ENCODE peak calls at places on chromosomes 13 and 19, in six cellular contexts. V, F, G, J, H and P are unnamed samples.

GRCh38 chr13:27775943-27776342 is 16.3 kb upstream of the GSX1 start:
- DNase-seq in V (peak; percentile 58), H (no peak), G (no peak), F (no peak), J (no peak), P (no peak)

GRCh38 chr13:95471960-95472359 is 80.6 kb upstream of the CLDN10 start:
- DNase-seq in G (no peak), H (no peak), V (no peak), J (no peak), F (no peak), P (no peak)

GRCh38 chr13:99526549-99526948 is 25.3 kb downstream of the TM9SF2 start:
- DNase-seq in G (no peak), V (no peak), F (no peak), H (no peak), J (no peak), P (no peak)

GRCh38 chr13:27678306-27679040 is 56.8 kb downstream of the POLR1D start:
- DNase-seq in G (peak; percentile 33), J (no peak), F (no peak), H (no peak), V (peak; percentile 74), P (no peak)

GRCh38 chr19:33050110-33050509 is 14.6 kb downstream of the RHPN2 start:
- DNase-seq in V (no peak), H (no peak), F (no peak), J (no peak), G (no peak), P (no peak)

GRCh38 chr19:34662919-34663318 is 14.0 kb downstream of the SCGB2B2 start:
- DNase-seq in G (peak; percentile 22), H (no peak), V (peak; percentile 36), J (no peak), F (no peak), P (no peak)

GRCh38 chr19:18304194-18304495 is 18.7 kb downstream of the LSM4 start:
- DNase-seq in H (no peak), F (peak; percentile 75), V (no peak), G (no peak), J (no peak), P (no peak)

GRCh38 chr13:28534210-28534609 is 39.3 kb upstream of the FLT1 start:
- DNase-seq in F (no peak), G (no peak), J (no peak), V (no peak), H (no peak), P (no peak)

GRCh38 chr13:31328549-31329229 is 128.9 kb downstream of the B3GLCT start:
- DNase-seq in F (no peak), J (no peak), V (peak; percentile 47), H (no peak), G (peak; percentile 38), P (peak; percentile 23)

GRCh38 chr19:3683405-3683865 is 16.8 kb downstream of the PIP5K1C start:
- DNase-seq in H (no peak), G (peak; percentile 68), F (peak; percentile 62), J (no peak), V (no peak), P (no peak)

GRCh38 chr19:46067691-46068090 is 26.9 kb upstream of the IGFL4 start:
- DNase-seq in V (peak; percentile 14), J (no peak), H (no peak), F (no peak), G (no peak), P (no peak)

GRCh38 chr19:40716031-40716654 is 543 bp downstream of the COQ8B start:
- DNase-seq in V (peak; percentile 91), F (no peak), G (peak; percentile 98), J (no peak), H (peak; percentile 83), P (no peak)

GRCh38 chr19:10142701-10143375 is 23.1 kb upstream of the EIF3G start:
- DNase-seq in H (no peak), V (no peak), G (no peak), F (no peak), J (no peak), P (no peak)

GRCh38 chr13:34751044-34751443 is 191.0 kb upstream of the NBEA start:
- DNase-seq in V (no peak), G (no peak), F (no peak), H (no peak), J (no peak), P (no peak)

GRCh38 chr13:34749046-34749445 is 193.0 kb upstream of the NBEA start:
- DNase-seq in J (no peak), G (no peak), F (no peak), V (no peak), H (no peak), P (no peak)

GRCh38 chr13:34748561-34748960 is 193.5 kb upstream of the NBEA start:
- DNase-seq in G (no peak), F (no peak), H (no peak), J (no peak), V (no peak), P (no peak)

GRCh38 chr13:34751492-34751891 is 190.6 kb upstream of the NBEA start:
- DNase-seq in J (no peak), H (no peak), V (no peak), G (no peak), F (no peak), P (no peak)

DNA sequence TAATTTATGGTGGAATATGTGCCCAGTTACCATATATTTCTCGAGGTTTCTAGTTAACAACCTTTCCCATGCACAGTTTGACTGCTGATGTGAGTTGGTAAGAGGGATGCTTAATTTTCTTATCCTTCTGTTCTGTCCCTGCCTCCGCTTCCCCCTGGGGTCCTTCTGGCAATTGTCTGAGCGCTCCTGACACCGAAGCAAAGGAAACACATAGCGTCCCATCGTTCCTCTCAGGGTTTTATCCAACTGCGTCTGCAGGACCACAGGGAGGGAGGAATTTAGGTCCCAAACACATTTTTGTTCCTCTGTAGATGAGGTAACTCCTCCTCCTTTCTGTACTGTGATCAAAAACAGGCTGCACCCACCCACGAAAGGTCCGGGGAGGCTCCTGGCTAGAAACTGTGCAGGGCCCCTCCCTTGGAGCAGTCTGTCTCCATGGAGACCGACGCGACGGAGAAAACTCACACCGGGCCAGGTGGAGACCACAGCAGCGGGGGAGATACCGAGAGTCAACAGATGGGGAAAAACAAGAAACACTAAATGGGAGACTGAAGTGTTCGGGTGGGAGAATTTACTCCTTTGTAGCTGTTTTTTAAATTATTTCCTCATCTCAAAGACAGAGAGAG is 191.9 kb upstream of the NBEA start:
- DNase-seq in G (no peak), J (no peak), H (no peak), F (no peak), V (no peak), P (no peak)
- H3K4me3 ChIP-seq in G (peak overlapping the region; percentile 19), J (no peak overlapping the region), H (peak overlapping the region; percentile 39), F (no peak overlapping the region), V (no peak overlapping the region), P (peak overlapping the region; percentile 6)

GRCh38 chr13:21753117-21753729 is 82.3 kb downstream of the FGF9 start:
- DNase-seq in F (no peak), J (no peak), H (no peak), V (no peak), G (no peak), P (no peak)
- H3K4me3 ChIP-seq in F (no peak overlapping the region), J (no peak overlapping the region), H (no peak overlapping the region), V (no peak overlapping the region), G (no peak overlapping the region), P (no peak overlapping the region)

GRCh38 chr19:53131732-53132131 is 978 bp downstream of the ZNF415 start:
- DNase-seq in F (no peak), H (no peak), V (no peak), G (no peak), J (no peak), P (no peak)
- H3K4me3 ChIP-seq in F (peak overlapping the region; percentile 63), H (peak overlapping the region; percentile 54), V (peak overlapping the region; percentile 58), G (no peak overlapping the region), J (peak overlapping the region; percentile 78), P (peak overlapping the region; percentile 78)

GRCh38 chr19:48569814-48570213 is 17.8 kb downstream of the SULT2B1 start:
- DNase-seq in H (no peak), G (no peak), F (no peak), V (no peak), J (no peak), P (peak; percentile 14)

GRCh38 chr19:48571378-48572162 is 19.6 kb downstream of the SULT2B1 start:
- DNase-seq in G (no peak), V (no peak), H (no peak), J (no peak), F (no peak), P (no peak)

GRCh38 chr19:48573163-48573505 is 21.2 kb downstream of the SULT2B1 start:
- DNase-seq in F (peak; percentile 52), G (no peak), H (no peak), V (no peak), J (no peak), P (no peak)

GRCh38 chr19:48565090-48565489 is 13.1 kb downstream of the SULT2B1 start:
- DNase-seq in J (no peak), V (peak; percentile 57), H (no peak), F (no peak), G (peak; percentile 59), P (peak; percentile 17)

GRCh38 chr19:48568345-48568886 is 16.4 kb downstream of the SULT2B1 start:
- DNase-seq in V (peak; percentile 83), F (peak; percentile 93), J (no peak), G (peak; percentile 84), H (peak; percentile 95), P (peak; percentile 66)
- H3K4me3 ChIP-seq in V (peak overlapping the region; percentile 54), F (no peak overlapping the region), J (peak overlapping the region; percentile 15), G (no peak overlapping the region), H (no peak overlapping the region), P (no peak overlapping the region)

GRCh38 chr13:29753593-29754485 is 96.6 kb downstream of the UBL3 start:
- DNase-seq in H (no peak), V (no peak), G (no peak), F (no peak), J (no peak), P (no peak)
- H3K4me3 ChIP-seq in H (no peak overlapping the region), V (no peak overlapping the region), G (no peak overlapping the region), F (no peak overlapping the region), J (no peak overlapping the region), P (no peak overlapping the region)

GRCh38 chr13:24308068-24308445 is 1.3 kb upstream of the C1QTNF9 start:
- DNase-seq in F (no peak), H (no peak), J (no peak), G (no peak), V (no peak), P (no peak)
- H3K4me3 ChIP-seq in F (no peak overlapping the region), H (no peak overlapping the region), J (no peak overlapping the region), G (no peak overlapping the region), V (no peak overlapping the region), P (no peak overlapping the region)

GRCh38 chr19:28468701-28469459 is 744.1 kb downstream of the UQCRFS1 start:
- DNase-seq in F (no peak), J (no peak), H (no peak), V (peak; percentile 1), G (peak; percentile 84), P (peak; percentile 63)

GRCh38 chr19:28466107-28467045 is 746.6 kb downstream of the UQCRFS1 start:
- DNase-seq in F (peak; percentile 69), J (no peak), H (no peak), V (peak; percentile 19), G (peak; percentile 80), P (no peak)

GRCh38 chr19:28472843-28473242 is 740.1 kb downstream of the UQCRFS1 start:
- DNase-seq in G (peak; percentile 42), H (no peak), F (peak; percentile 49), J (no peak), V (no peak), P (no peak)

GRCh38 chr19:28472111-28472510 is 740.8 kb downstream of the UQCRFS1 start:
- DNase-seq in F (no peak), H (no peak), J (no peak), V (no peak), G (peak; percentile 40), P (no peak)

DNA sequence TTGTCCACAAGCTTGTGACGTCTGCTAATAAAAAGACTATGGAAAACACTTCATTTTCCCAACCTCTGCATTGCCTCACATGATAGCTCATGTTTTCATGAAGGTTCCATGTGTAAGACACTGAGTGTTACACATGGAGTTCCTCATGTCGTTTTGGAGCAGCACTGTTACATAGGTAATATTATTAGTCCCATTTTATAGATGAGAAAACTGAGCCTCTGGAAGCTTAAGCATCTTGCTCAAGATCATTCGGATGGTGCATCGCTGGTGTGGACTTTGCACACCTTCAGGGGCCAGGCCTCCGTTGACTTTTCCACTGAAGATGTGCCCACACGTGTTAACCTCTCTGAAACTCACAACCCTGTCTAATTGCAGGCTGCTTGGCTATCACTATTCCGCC is 743.4 kb downstream of the UQCRFS1 start:
- DNase-seq in F (no peak), H (no peak), G (no peak), V (no peak), J (no peak), P (no peak)
- H3K4me3 ChIP-seq in F (no peak overlapping the region), H (no peak overlapping the region), G (no peak overlapping the region), V (no peak overlapping the region), J (no peak overlapping the region), P (no peak overlapping the region)